ENCODE peak calls at places on chromosome 2, in five cellular contexts. One of them, this sample, is unnamed.

GRCh38 chr2:176128172-176129012 is 1.1 kb upstream of the HOXD8 start:
- DNase-seq in activated naive CD8-positive, alpha-beta T cell treated with anti-CD3 and anti-CD28 coated beads, Interleukin-2, amount 10 ng/mL, durations not matched to agents 7 days and 5 days: no peak
- DNase-seq in NCI-H2029: peak
- DNase-seq in left ventricle myocardium superior: no peak
- DNase-seq in activated T-cell treated with anti-CD3 and anti-CD28 coated beads for 1 hour: no peak
- DNase-seq in this sample: no peak

GRCh38 chr2:191582355-191582754 is 95.6 kb upstream of the NABP1 start:
- DNase-seq in left ventricle myocardium superior: no peak
- DNase-seq in activated naive CD8-positive, alpha-beta T cell treated with anti-CD3 and anti-CD28 coated beads, Interleukin-2, amount 10 ng/mL, durations not matched to agents 7 days and 5 days: no peak
- DNase-seq in NCI-H2029: no peak
- DNase-seq in activated T-cell treated with anti-CD3 and anti-CD28 coated beads for 1 hour: no peak
- DNase-seq in this sample: peak

GRCh38 chr2:150612957-150613710 is 125.7 kb upstream of the RND3 start:
- DNase-seq in NCI-H2029: no peak
- DNase-seq in activated naive CD8-positive, alpha-beta T cell treated with anti-CD3 and anti-CD28 coated beads, Interleukin-2, amount 10 ng/mL, durations not matched to agents 7 days and 5 days: no peak
- DNase-seq in left ventricle myocardium superior: no peak
- DNase-seq in activated T-cell treated with anti-CD3 and anti-CD28 coated beads for 1 hour: no peak
- DNase-seq in this sample: no peak

GRCh38 chr2:9398881-9399805 is 24.2 kb downstream of the ITGB1BP1 start:
- DNase-seq in left ventricle myocardium superior: peak
- DNase-seq in activated naive CD8-positive, alpha-beta T cell treated with anti-CD3 and anti-CD28 coated beads, Interleukin-2, amount 10 ng/mL, durations not matched to agents 7 days and 5 days: no peak
- DNase-seq in NCI-H2029: no peak
- DNase-seq in activated T-cell treated with anti-CD3 and anti-CD28 coated beads for 1 hour: no peak
- DNase-seq in this sample: no peak

GRCh38 chr2:112712903-112713584 is 7.8 kb upstream of the NT5DC4 start:
- DNase-seq in activated naive CD8-positive, alpha-beta T cell treated with anti-CD3 and anti-CD28 coated beads, Interleukin-2, amount 10 ng/mL, durations not matched to agents 7 days and 5 days: no peak
- DNase-seq in left ventricle myocardium superior: no peak
- DNase-seq in activated T-cell treated with anti-CD3 and anti-CD28 coated beads for 1 hour: no peak
- DNase-seq in NCI-H2029: no peak
- DNase-seq in this sample: no peak

GRCh38 chr2:2855297-2855696 is 522.3 kb downstream of the EIPR1 start:
- DNase-seq in activated naive CD8-positive, alpha-beta T cell treated with anti-CD3 and anti-CD28 coated beads, Interleukin-2, amount 10 ng/mL, durations not matched to agents 7 days and 5 days: no peak
- DNase-seq in NCI-H2029: no peak
- DNase-seq in left ventricle myocardium superior: no peak
- DNase-seq in activated T-cell treated with anti-CD3 and anti-CD28 coated beads for 1 hour: no peak
- DNase-seq in this sample: no peak

GRCh38 chr2:216029416-216030129 is 16.2 kb upstream of the MREG start:
- DNase-seq in activated naive CD8-positive, alpha-beta T cell treated with anti-CD3 and anti-CD28 coated beads, Interleukin-2, amount 10 ng/mL, durations not matched to agents 7 days and 5 days: no peak
- DNase-seq in NCI-H2029: no peak
- DNase-seq in activated T-cell treated with anti-CD3 and anti-CD28 coated beads for 1 hour: no peak
- DNase-seq in left ventricle myocardium superior: no peak
- DNase-seq in this sample: no peak

GRCh38 chr2:51329512-51329911 is 297.6 kb upstream of the NRXN1 start:
- DNase-seq in NCI-H2029: no peak
- DNase-seq in left ventricle myocardium superior: no peak
- DNase-seq in activated T-cell treated with anti-CD3 and anti-CD28 coated beads for 1 hour: no peak
- DNase-seq in activated naive CD8-positive, alpha-beta T cell treated with anti-CD3 and anti-CD28 coated beads, Interleukin-2, amount 10 ng/mL, durations not matched to agents 7 days and 5 days: no peak
- DNase-seq in this sample: no peak

GRCh38 chr2:42098571-42099430 is 51.0 kb downstream of the PKDCC start:
- DNase-seq in activated T-cell treated with anti-CD3 and anti-CD28 coated beads for 1 hour: no peak
- DNase-seq in activated naive CD8-positive, alpha-beta T cell treated with anti-CD3 and anti-CD28 coated beads, Interleukin-2, amount 10 ng/mL, durations not matched to agents 7 days and 5 days: no peak
- DNase-seq in left ventricle myocardium superior: no peak
- DNase-seq in NCI-H2029: no peak
- DNase-seq in this sample: no peak

GRCh38 chr2:101038455-101039255 is 36.6 kb downstream of the RPL31 start:
- DNase-seq in activated naive CD8-positive, alpha-beta T cell treated with anti-CD3 and anti-CD28 coated beads, Interleukin-2, amount 10 ng/mL, durations not matched to agents 7 days and 5 days: no peak
- DNase-seq in NCI-H2029: no peak
- DNase-seq in left ventricle myocardium superior: no peak
- DNase-seq in activated T-cell treated with anti-CD3 and anti-CD28 coated beads for 1 hour: no peak
- DNase-seq in this sample: no peak

GRCh38 chr2:239164281-239164871 is 236.4 kb downstream of the HDAC4 start:
- DNase-seq in NCI-H2029: no peak
- DNase-seq in activated T-cell treated with anti-CD3 and anti-CD28 coated beads for 1 hour: no peak
- DNase-seq in left ventricle myocardium superior: no peak
- DNase-seq in activated naive CD8-positive, alpha-beta T cell treated with anti-CD3 and anti-CD28 coated beads, Interleukin-2, amount 10 ng/mL, durations not matched to agents 7 days and 5 days: peak
- DNase-seq in this sample: no peak

GRCh38 chr2:159226059-159226461 is 60.4 kb downstream of the WDSUB1 start:
- DNase-seq in activated naive CD8-positive, alpha-beta T cell treated with anti-CD3 and anti-CD28 coated beads, Interleukin-2, amount 10 ng/mL, durations not matched to agents 7 days and 5 days: no peak
- DNase-seq in activated T-cell treated with anti-CD3 and anti-CD28 coated beads for 1 hour: no peak
- DNase-seq in left ventricle myocardium superior: no peak
- DNase-seq in NCI-H2029: peak
- DNase-seq in this sample: no peak

GRCh38 chr2:61149074-61149473 is 12.9 kb upstream of the C2orf74 start:
- DNase-seq in NCI-H2029: no peak
- DNase-seq in activated T-cell treated with anti-CD3 and anti-CD28 coated beads for 1 hour: no peak
- DNase-seq in left ventricle myocardium superior: no peak
- DNase-seq in activated naive CD8-positive, alpha-beta T cell treated with anti-CD3 and anti-CD28 coated beads, Interleukin-2, amount 10 ng/mL, durations not matched to agents 7 days and 5 days: no peak
- DNase-seq in this sample: no peak

GRCh38 chr2:206452750-206453149 is 9.4 kb downstream of the ADAM23 start:
- DNase-seq in activated naive CD8-positive, alpha-beta T cell treated with anti-CD3 and anti-CD28 coated beads, Interleukin-2, amount 10 ng/mL, durations not matched to agents 7 days and 5 days: no peak
- DNase-seq in activated T-cell treated with anti-CD3 and anti-CD28 coated beads for 1 hour: no peak
- DNase-seq in NCI-H2029: no peak
- DNase-seq in left ventricle myocardium superior: no peak
- DNase-seq in this sample: no peak

GRCh38 chr2:69154031-69154430 is 141.1 kb downstream of the ANTXR1 start:
- DNase-seq in activated T-cell treated with anti-CD3 and anti-CD28 coated beads for 1 hour: no peak
- DNase-seq in activated naive CD8-positive, alpha-beta T cell treated with anti-CD3 and anti-CD28 coated beads, Interleukin-2, amount 10 ng/mL, durations not matched to agents 7 days and 5 days: no peak
- DNase-seq in left ventricle myocardium superior: no peak
- DNase-seq in NCI-H2029: no peak
- DNase-seq in this sample: no peak